ENCODE peak calls at places on chromosome 2, in five cellular contexts. A is CD4-positive, alpha-beta T cell; O is cardiac muscle cell; W is Peyer's patch; F is ovary. I is an unnamed sample. For H3K9me3, the result is how much of the 10 kb centered on the place peaks cover.

GRCh38 chr2:10905006-10905871 is 6.5 kb upstream of the KCNF1 start:
- DNase-seq in A (no peak), W (peak), F (no peak), O (no peak), I (no peak)

GRCh38 chr2:74441690-74442482 is at the start of gene RTKN:
- DNase-seq in F (peak), O (peak), W (peak), A (no peak), I (no peak)

GRCh38 chr2:79876430-79876829 is 363.6 kb downstream of the CTNNA2 start:
- DNase-seq in W (no peak), A (no peak), O (peak), F (no peak), I (peak)

GRCh38 chr2:67919490-67919889 is 143.3 kb downstream of the C1D start:
- DNase-seq in F (no peak), A (no peak), W (no peak), O (peak), I (no peak)

GRCh38 chr2:42722328-42723190 is 41.4 kb downstream of the OXER1 start:
- DNase-seq in A (no peak), F (peak), O (peak), W (peak), I (peak)

GRCh38 chr2:64987001-64987962 is 1.9 kb upstream of the SLC1A4 start:
- DNase-seq in W (no peak), O (no peak), F (no peak), A (no peak), I (peak)

GRCh38 chr2:47344890-47345583 is 57.9 kb upstream of the MSH2 start:
- DNase-seq in F (peak), W (peak), O (peak), A (no peak), I (peak)

GRCh38 chr2:58204195-58204959 is 36.7 kb downstream of the FANCL start:
- DNase-seq in A (no peak), F (no peak), O (no peak), W (no peak), I (no peak)

GRCh38 chr2:172931256-172931894 is 144.3 kb upstream of the MAP3K20 start:
- DNase-seq in A (no peak), F (peak), O (peak), W (no peak), I (peak)

GRCh38 chr2:190447766-190448165 is 39.6 kb downstream of the MFSD6 start:
- DNase-seq in A (no peak), O (no peak), W (no peak), F (no peak), I (no peak)

GRCh38 chr2:9555338-9556120 is at the start of gene ADAM17:
- DNase-seq in O (peak), W (peak), F (peak), A (peak), I (peak)

GRCh38 chr2:136243638-136244557 is 125.9 kb upstream of the CXCR4 start:
- DNase-seq in F (no peak), W (no peak), O (no peak), A (no peak), I (no peak)

GRCh38 chr2:238557855-238558435 is 131.2 kb downstream of the ASB1 start:
- DNase-seq in A (no peak), O (no peak), W (no peak), F (no peak), I (no peak)
- H3K9me3 ChIP-seq in A (under half), O (under half), W (under half), F (under half), I (under half)

DNA sequence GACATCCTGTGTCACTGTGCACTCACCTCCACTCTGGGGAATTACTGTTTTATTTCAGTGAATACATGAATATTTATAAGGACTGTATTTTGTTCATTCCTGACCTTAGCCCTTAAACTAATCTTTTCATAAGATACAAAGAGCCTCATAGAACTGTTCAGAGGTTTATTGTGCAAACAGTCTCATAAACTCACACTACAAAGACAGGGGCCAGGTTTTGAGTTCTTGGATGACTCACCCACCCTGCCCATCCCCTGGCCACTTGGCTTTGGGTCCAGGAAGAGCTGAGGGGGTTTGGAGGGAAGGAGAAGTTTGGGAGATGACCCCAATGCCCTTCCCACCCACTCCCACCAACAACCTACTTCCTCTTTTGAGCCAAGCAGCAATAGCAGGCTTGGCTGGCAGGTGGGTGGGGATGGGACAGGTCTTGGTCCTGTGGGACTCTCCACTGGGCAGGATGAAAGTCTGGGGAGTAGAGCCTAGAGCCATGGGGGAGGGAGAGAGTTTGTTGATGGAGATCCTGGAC is 43.1 kb upstream of the IL1R2 start:
- DNase-seq in A (no peak), O (no peak), F (no peak), W (no peak), I (no peak)
- TF ChIP-seq CTCF in A (no peak), O (no peak), F (no peak), W (no peak), I (no peak)

GRCh38 chr2:239640210-239640609 is 239.4 kb upstream of the HDAC4 start:
- DNase-seq in O (no peak), F (no peak), A (no peak), W (no peak), I (no peak)
- H3K9me3 ChIP-seq in O (under half), F (under half), A (under half), W (under half), I (under half)

GRCh38 chr2:120888851-120889250 is 153.2 kb downstream of the GLI2 start:
- DNase-seq in O (no peak), A (no peak), F (no peak), W (no peak), I (no peak)
- TF ChIP-seq CTCF in O (no peak), A (no peak), F (no peak), W (no peak), I (no peak)

GRCh38 chr2:97974471-97974870 is 21.3 kb downstream of the TMEM131 start:
- DNase-seq in A (no peak), W (no peak), O (no peak), F (no peak), I (no peak)
- H3K9me3 ChIP-seq in A (under half), W (under half), O (under half), F (under half), I (under half)

DNA sequence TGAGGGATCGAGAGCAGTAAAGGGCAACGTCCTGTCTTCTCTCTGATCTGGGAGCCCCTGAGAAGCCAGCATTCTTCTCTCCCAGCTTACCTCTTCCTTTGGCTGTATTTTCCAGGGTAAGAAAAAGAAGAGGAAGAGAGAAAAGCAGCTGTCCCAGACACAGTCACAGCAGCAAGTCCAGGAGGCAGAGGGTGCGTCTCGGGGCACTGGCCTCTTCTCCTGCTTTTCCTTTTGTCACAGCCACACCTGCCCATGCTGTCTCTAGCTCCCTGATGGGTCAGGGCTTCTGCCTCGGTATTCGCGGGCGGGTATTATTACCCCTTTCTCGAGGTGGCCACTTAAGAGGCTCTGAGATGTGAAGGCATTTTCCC is 20.3 kb downstream of the TGOLN2 start:
- DNase-seq in W (peak), A (no peak), O (no peak), F (no peak), I (no peak)
- TF ChIP-seq CTCF in W (no peak), A (no peak), O (no peak), F (no peak), I (no peak)

GRCh38 chr2:160085662-160086061 is 23.2 kb upstream of the PLA2R1 start:
- DNase-seq in O (no peak), F (no peak), W (no peak), A (no peak), I (peak)
- H3K9me3 ChIP-seq in O (under half), F (under half), W (under half), A (half or more), I (under half)

GRCh38 chr2:157184161-157184910 is 73.2 kb upstream of the GALNT5 start:
- DNase-seq in O (no peak), F (no peak), W (no peak), A (no peak), I (no peak)
- TF ChIP-seq CTCF in O (no peak), F (no peak), W (no peak), A (no peak), I (no peak)

I was measured in A673.